ENCODE peak calls at places on chromosomes 13 and 19, in ten cellular contexts. X, W, C, Y, P, I, R, N, B and S are unnamed samples.

GRCh38 chr19:8673281-8673891 is 25.2 kb downstream of the ACTL9 start:
- DNase-seq in X (no peak), W (no peak), C (no peak), Y (no peak), P (no peak), I (no peak), R (no peak), N (no peak), B (no peak), S (no peak)

GRCh38 chr19:5131031-5131865 is 162.3 kb downstream of the KDM4B start:
- DNase-seq in X (no peak), W (no peak), C (no peak), Y (no peak), P (no peak), I (no peak), R (no peak), N (no peak), B (no peak), S (no peak)

GRCh38 chr13:96963786-96964475 is 30.3 kb downstream of the OXGR1 start:
- DNase-seq in X (no peak), W (no peak), C (no peak), Y (no peak), P (no peak), I (no peak), R (no peak), N (no peak), B (peak; percentile 11), S (peak; percentile 13)

GRCh38 chr19:40681039-40681438 is 9.4 kb downstream of the NUMBL start:
- DNase-seq in X (no peak), W (no peak), C (no peak), Y (no peak), P (no peak), I (no peak), R (no peak), N (no peak), B (no peak), S (no peak)

GRCh38 chr19:14318873-14319272 is 62.4 kb upstream of the ADGRE5 start:
- DNase-seq in X (no peak), W (no peak), C (no peak), Y (no peak), P (no peak), I (no peak), R (no peak), N (no peak), B (no peak), S (no peak)

GRCh38 chr13:66835040-66835628 is 395.0 kb downstream of the PCDH9 start:
- DNase-seq in X (peak; percentile 4), W (peak; percentile 97), C (peak; percentile 25), Y (no peak), P (peak; percentile 31), I (peak; percentile 14), R (peak; percentile 1), N (peak; percentile 90), B (no peak), S (peak; percentile 47)

GRCh38 chr19:5561559-5561958 is 6.2 kb downstream of the TINCR start:
- DNase-seq in X (no peak), W (no peak), C (no peak), Y (no peak), P (no peak), I (no peak), R (no peak), N (no peak), B (no peak), S (no peak)

GRCh38 chr13:105603283-105603682 is 932.2 kb downstream of the EFNB2 start:
- DNase-seq in X (peak; percentile 6), W (peak; percentile 94), C (no peak), Y (no peak), P (no peak), I (no peak), R (no peak), N (peak; percentile 7), B (no peak), S (no peak)

GRCh38 chr13:99392126-99392805 is 85.1 kb upstream of the GPR183 start:
- DNase-seq in X (no peak), W (no peak), C (no peak), Y (no peak), P (no peak), I (no peak), R (no peak), N (no peak), B (no peak), S (no peak)

GRCh38 chr19:42206871-42207755 is 10.4 kb downstream of the DEDD2 start:
- DNase-seq in X (peak; percentile 36), W (no peak), C (no peak), Y (no peak), P (no peak), I (no peak), R (no peak), N (no peak), B (peak; percentile 81), S (peak; percentile 37)

GRCh38 chr13:114140909-114141255 is 8.5 kb upstream of the RASA3 start:
- DNase-seq in X (no peak), W (no peak), C (no peak), Y (no peak), P (no peak), I (no peak), R (no peak), N (no peak), B (no peak), S (no peak)

GRCh38 chr19:17532116-17532515 is 20.7 kb downstream of the PGLS start:
- DNase-seq in X (no peak), W (no peak), C (no peak), Y (no peak), P (no peak), I (no peak), R (no peak), N (no peak), B (no peak), S (no peak)

GRCh38 chr19:19659646-19660245 is 3.7 kb downstream of the ATP13A1 start:
- DNase-seq in X (no peak), W (no peak), C (no peak), Y (no peak), P (no peak), I (no peak), R (no peak), N (no peak), B (no peak), S (no peak)

GRCh38 chr19:17248011-17248776 is 2.5 kb upstream of the NR2F6 start:
- DNase-seq in X (peak; percentile 75), W (peak; percentile 15), C (no peak), Y (no peak), P (no peak), I (no peak), R (no peak), N (no peak), B (peak; percentile 61), S (no peak)

GRCh38 chr13:25135896-25136295 is 36.2 kb downstream of the AMER2 start:
- DNase-seq in X (no peak), W (no peak), C (no peak), Y (no peak), P (no peak), I (no peak), R (no peak), N (no peak), B (no peak), S (no peak)

GRCh38 chr13:31431722-31432137 is 232.0 kb downstream of the B3GLCT start:
- DNase-seq in X (peak; percentile 17), W (no peak), C (no peak), Y (peak; percentile 34), P (peak; percentile 67), I (no peak), R (no peak), N (peak; percentile 8), B (peak; percentile 6), S (no peak)

GRCh38 chr13:73513751-73514150 is 454.9 kb downstream of the KLF5 start:
- DNase-seq in X (no peak), W (no peak), C (no peak), Y (no peak), P (no peak), I (no peak), R (no peak), N (no peak), B (peak; percentile 85), S (no peak)

GRCh38 chr13:32660227-32660626 is 74.0 kb downstream of the PDS5B start:
- DNase-seq in X (peak; percentile 12), W (no peak), C (no peak), Y (no peak), P (no peak), I (no peak), R (no peak), N (peak; percentile 32), B (no peak), S (no peak)

GRCh38 chr19:47704656-47705055 is 8.6 kb upstream of the EHD2 start:
- DNase-seq in X (no peak), W (no peak), C (no peak), Y (no peak), P (no peak), I (no peak), R (no peak), N (no peak), B (no peak), S (no peak)

GRCh38 chr13:39884166-39884565 is 228.7 kb downstream of the COG6 start:
- DNase-seq in X (no peak), W (no peak), C (no peak), Y (no peak), P (no peak), I (no peak), R (no peak), N (no peak), B (no peak), S (no peak)

GRCh38 chr13:79547821-79548220 is 66.9 kb downstream of the NDFIP2 start:
- DNase-seq in X (no peak), W (no peak), C (no peak), Y (no peak), P (no peak), I (no peak), R (no peak), N (no peak), B (no peak), S (no peak)

GRCh38 chr13:95564091-95564490 is 11.6 kb downstream of the CLDN10 start:
- DNase-seq in X (no peak), W (no peak), C (no peak), Y (no peak), P (no peak), I (no peak), R (no peak), N (no peak), B (no peak), S (no peak)

GRCh38 chr19:3976495-3977241 is 5.8 kb upstream of the DAPK3 start:
- DNase-seq in X (no peak), W (no peak), C (no peak), Y (no peak), P (no peak), I (no peak), R (no peak), N (no peak), B (no peak), S (no peak)

GRCh38 chr19:35004517-35005255 is 4.6 kb downstream of the GRAMD1A start:
- DNase-seq in X (no peak), W (no peak), C (no peak), Y (no peak), P (no peak), I (no peak), R (no peak), N (no peak), B (no peak), S (no peak)

GRCh38 chr19:35715355-35715809 is 2.4 kb upstream of the KMT2B start:
- DNase-seq in X (no peak), W (no peak), C (no peak), Y (no peak), P (no peak), I (no peak), R (no peak), N (no peak), B (no peak), S (no peak)

GRCh38 chr19:18833849-18834643 is 2.3 kb downstream of the UPF1 start:
- DNase-seq in X (peak; percentile 61), W (peak; percentile 13), C (no peak), Y (no peak), P (no peak), I (no peak), R (no peak), N (no peak), B (no peak), S (no peak)

GRCh38 chr19:49567722-49568454 is 12.5 kb downstream of the NOSIP start:
- DNase-seq in X (peak; percentile 55), W (no peak), C (no peak), Y (no peak), P (no peak), I (no peak), R (no peak), N (no peak), B (no peak), S (no peak)

GRCh38 chr19:11853358-11853757 is 4.8 kb downstream of the ZNF439 start:
- DNase-seq in X (no peak), W (no peak), C (no peak), Y (no peak), P (no peak), I (no peak), R (no peak), N (no peak), B (no peak), S (no peak)